ENCODE peak calls at places on chromosomes 16 and 17, in eight cellular contexts. K is fibroblast of lung; N is CD4-positive, alpha-beta T cell; J is Calu3; U is effector memory CD4-positive, alpha-beta T cell; Z is mesothelial cell of epicardium; T is activated CD4-positive, alpha-beta T cell treated with anti-CD3 and anti-CD28 coated beads, Interleukin-2, amount 50 U/mL, for 48 hours; Q is MV-4-11. E is an unnamed sample.

GRCh38 chr16:88534731-88535141 is 35.5 kb upstream of the ZC3H18 start:
- DNase-seq in K (peak; percentile 52), N (no peak), J (no peak), U (no peak), Z (no peak), T (peak; percentile 52), Q (peak; percentile 47), E (no peak)

GRCh38 chr17:50627782-50628601 is 6.7 kb upstream of the ABCC3 start:
- DNase-seq in K (no peak), N (no peak), J (peak; percentile 83), U (no peak), Z (no peak), T (no peak), Q (peak; percentile 3), E (no peak)

GRCh38 chr17:63132509-63132911 is 166.5 kb downstream of the TANC2 start:
- DNase-seq in K (peak; percentile 44), N (no peak), J (no peak), U (no peak), Z (no peak), T (no peak), Q (no peak), E (no peak)

GRCh38 chr17:27049104-27049784 is 244.7 kb upstream of the WSB1 start:
- DNase-seq in K (no peak), N (no peak), J (no peak), U (no peak), Z (no peak), T (peak; percentile 7), Q (peak; percentile 55), E (no peak)

GRCh38 chr17:2040942-2041560 is 771 bp upstream of the OVCA2 start:
- DNase-seq in K (no peak), N (no peak), J (no peak), U (no peak), Z (no peak), T (no peak), Q (peak; percentile 33), E (no peak)

GRCh38 chr16:29198731-29199521 is 207.6 kb downstream of the NPIPB11 start:
- DNase-seq in K (no peak), N (no peak), J (no peak), U (no peak), Z (no peak), T (no peak), Q (no peak), E (no peak)

GRCh38 chr16:30605148-30605547 is 5.0 kb downstream of the ZNF689 start:
- DNase-seq in K (no peak), N (no peak), J (no peak), U (no peak), Z (no peak), T (no peak), Q (peak; percentile 78), E (no peak)

GRCh38 chr17:48181653-48182052 is 74.1 kb downstream of the SNX11 start:
- DNase-seq in K (peak; percentile 20), N (no peak), J (peak; percentile 44), U (no peak), Z (no peak), T (no peak), Q (no peak), E (no peak)

GRCh38 chr16:15672514-15673167 is 22.6 kb downstream of the NDE1 start:
- DNase-seq in K (peak; percentile 99), N (peak; percentile 75), J (peak; percentile 7), U (peak; percentile 77), Z (no peak), T (peak; percentile 69), Q (peak; percentile 99), E (peak; percentile 57)

GRCh38 chr17:2405247-2405926 is 4.5 kb upstream of the MNT start:
- DNase-seq in K (peak; percentile 89), N (no peak), J (no peak), U (no peak), Z (no peak), T (no peak), Q (no peak), E (no peak)

GRCh38 chr16:65318590-65319267 is 196.9 kb upstream of the CDH11 start:
- DNase-seq in K (no peak), N (no peak), J (no peak), U (no peak), Z (no peak), T (no peak), Q (no peak), E (peak; percentile 80)

GRCh38 chr17:42072323-42073187 is 22.2 kb upstream of the C17orf113 start:
- DNase-seq in K (no peak), N (no peak), J (peak; percentile 72), U (no peak), Z (no peak), T (no peak), Q (peak; percentile 5), E (no peak)

GRCh38 chr16:194516-194915 is 14.3 kb downstream of the HBQ1 start:
- DNase-seq in K (peak; percentile 27), N (no peak), J (no peak), U (no peak), Z (no peak), T (no peak), Q (no peak), E (no peak)

GRCh38 chr16:57627184-57627871 is 1.1 kb upstream of the ADGRG1 start:
- DNase-seq in K (peak; percentile 91), N (no peak), J (peak; percentile 36), U (no peak), Z (no peak), T (no peak), Q (no peak), E (peak; percentile 59)

GRCh38 chr16:3479654-3480216 is 15.6 kb downstream of the C16orf90 start:
- DNase-seq in K (no peak), N (no peak), J (no peak), U (no peak), Z (no peak), T (no peak), Q (no peak), E (no peak)

GRCh38 chr17:76995352-76996105 is 127.3 kb downstream of the MGAT5B start:
- DNase-seq in K (no peak), N (no peak), J (no peak), U (no peak), Z (no peak), T (no peak), Q (no peak), E (peak; percentile 85)

GRCh38 chr16:796296-797119 is 4.0 kb downstream of the GNG13 start:
- DNase-seq in K (no peak), N (no peak), J (no peak), U (no peak), Z (no peak), T (no peak), Q (no peak), E (no peak)

GRCh38 chr16:86248325-86248905 is 261.9 kb upstream of the FOXF1 start:
- DNase-seq in K (no peak), N (no peak), J (no peak), U (no peak), Z (no peak), T (no peak), Q (peak; percentile 53), E (no peak)

GRCh38 chr17:17055286-17056166 is 13.3 kb downstream of the MPRIP start:
- DNase-seq in K (no peak), N (no peak), J (no peak), U (no peak), Z (no peak), T (no peak), Q (no peak), E (no peak)

GRCh38 chr17:2485543-2485942 is 26.1 kb downstream of the METTL16 start:
- DNase-seq in K (no peak), N (no peak), J (peak; percentile 4), U (no peak), Z (no peak), T (no peak), Q (no peak), E (no peak)

GRCh38 chr17:66087073-66087472 is 104.9 kb downstream of the CEP112 start:
- DNase-seq in K (peak; percentile 40), N (no peak), J (no peak), U (no peak), Z (no peak), T (no peak), Q (no peak), E (no peak)